ENCODE peak calls at places on chromosomes 16 and 17, in ten cellular contexts. One of them, this sample, is unnamed.

GRCh38 chr16:87326151-87326571 is 9.0 kb upstream of the C16orf95 start:
- DNase-seq in psoas muscle: peak; percentile 54
- DNase-seq in SJSA1: no peak
- DNase-seq in HCT116: no peak
- DNase-seq in tibial nerve: no peak
- DNase-seq in CD4-positive, CD25-positive, alpha-beta regulatory T cell: no peak
- DNase-seq in CD4-positive, alpha-beta memory T cell: no peak
- DNase-seq in fibroblast of lung: no peak
- DNase-seq in uterus: no peak
- DNase-seq in right atrium auricular region: no peak
- DNase-seq in this sample: no peak

GRCh38 chr16:50711862-50712567 is 18.6 kb downstream of the NOD2 start:
- DNase-seq in uterus: no peak
- DNase-seq in CD4-positive, alpha-beta memory T cell: no peak
- DNase-seq in tibial nerve: no peak
- DNase-seq in psoas muscle: peak; percentile 91
- DNase-seq in SJSA1: no peak
- DNase-seq in HCT116: no peak
- DNase-seq in CD4-positive, CD25-positive, alpha-beta regulatory T cell: no peak
- DNase-seq in fibroblast of lung: no peak
- DNase-seq in right atrium auricular region: no peak
- DNase-seq in this sample: no peak

GRCh38 chr17:78271419-78272160 is 40.2 kb downstream of the TMEM235 start:
- DNase-seq in fibroblast of lung: no peak
- DNase-seq in right atrium auricular region: no peak
- DNase-seq in HCT116: no peak
- DNase-seq in uterus: no peak
- DNase-seq in tibial nerve: no peak
- DNase-seq in SJSA1: peak; percentile 50
- DNase-seq in CD4-positive, alpha-beta memory T cell: no peak
- DNase-seq in CD4-positive, CD25-positive, alpha-beta regulatory T cell: no peak
- DNase-seq in psoas muscle: no peak
- DNase-seq in this sample: no peak

GRCh38 chr17:679491-679890 is 35.1 kb downstream of the VPS53 start:
- DNase-seq in CD4-positive, alpha-beta memory T cell: no peak
- DNase-seq in CD4-positive, CD25-positive, alpha-beta regulatory T cell: no peak
- DNase-seq in psoas muscle: no peak
- DNase-seq in SJSA1: no peak
- DNase-seq in fibroblast of lung: no peak
- DNase-seq in HCT116: no peak
- DNase-seq in right atrium auricular region: no peak
- DNase-seq in uterus: no peak
- DNase-seq in tibial nerve: no peak
- DNase-seq in this sample: no peak

GRCh38 chr16:84806256-84806889 is 13.4 kb upstream of the CRISPLD2 start:
- DNase-seq in SJSA1: peak; percentile 97
- DNase-seq in tibial nerve: no peak
- DNase-seq in fibroblast of lung: peak; percentile 91
- DNase-seq in psoas muscle: peak; percentile 77
- DNase-seq in CD4-positive, CD25-positive, alpha-beta regulatory T cell: peak; percentile 17
- DNase-seq in HCT116: no peak
- DNase-seq in uterus: no peak
- DNase-seq in right atrium auricular region: peak; percentile 78
- DNase-seq in CD4-positive, alpha-beta memory T cell: no peak
- DNase-seq in this sample: no peak

GRCh38 chr17:81453049-81453448 is 57.8 kb downstream of the BAHCC1 start:
- DNase-seq in CD4-positive, CD25-positive, alpha-beta regulatory T cell: no peak
- DNase-seq in tibial nerve: no peak
- DNase-seq in uterus: no peak
- DNase-seq in CD4-positive, alpha-beta memory T cell: no peak
- DNase-seq in psoas muscle: no peak
- DNase-seq in HCT116: no peak
- DNase-seq in fibroblast of lung: no peak
- DNase-seq in SJSA1: no peak
- DNase-seq in right atrium auricular region: no peak
- DNase-seq in this sample: no peak

GRCh38 chr17:39652635-39653315 is 12.4 kb upstream of the TCAP start:
- DNase-seq in SJSA1: no peak
- DNase-seq in CD4-positive, alpha-beta memory T cell: no peak
- DNase-seq in psoas muscle: no peak
- DNase-seq in uterus: no peak
- DNase-seq in right atrium auricular region: no peak
- DNase-seq in CD4-positive, CD25-positive, alpha-beta regulatory T cell: no peak
- DNase-seq in fibroblast of lung: no peak
- DNase-seq in tibial nerve: no peak
- DNase-seq in HCT116: no peak
- DNase-seq in this sample: no peak

GRCh38 chr16:11384184-11384955 is 39.1 kb downstream of the RMI2 start:
- DNase-seq in uterus: no peak
- DNase-seq in SJSA1: no peak
- DNase-seq in fibroblast of lung: no peak
- DNase-seq in right atrium auricular region: no peak
- DNase-seq in tibial nerve: no peak
- DNase-seq in CD4-positive, alpha-beta memory T cell: no peak
- DNase-seq in psoas muscle: no peak
- DNase-seq in HCT116: no peak
- DNase-seq in CD4-positive, CD25-positive, alpha-beta regulatory T cell: no peak
- DNase-seq in this sample: no peak

GRCh38 chr17:63361182-63361581 is 84.9 kb downstream of the CYB561 start:
- DNase-seq in HCT116: no peak
- DNase-seq in SJSA1: no peak
- DNase-seq in tibial nerve: no peak
- DNase-seq in fibroblast of lung: no peak
- DNase-seq in uterus: no peak
- DNase-seq in CD4-positive, alpha-beta memory T cell: no peak
- DNase-seq in right atrium auricular region: no peak
- DNase-seq in psoas muscle: no peak
- DNase-seq in CD4-positive, CD25-positive, alpha-beta regulatory T cell: no peak
- DNase-seq in this sample: no peak

GRCh38 chr17:59154335-59154720 is 658 bp downstream of the SKA2 start:
- DNase-seq in fibroblast of lung: peak; percentile 44
- DNase-seq in SJSA1: peak; percentile 69
- DNase-seq in HCT116: no peak
- DNase-seq in psoas muscle: peak; percentile 58
- DNase-seq in uterus: peak; percentile 31
- DNase-seq in CD4-positive, alpha-beta memory T cell: no peak
- DNase-seq in right atrium auricular region: peak; percentile 62
- DNase-seq in CD4-positive, CD25-positive, alpha-beta regulatory T cell: peak; percentile 62
- DNase-seq in tibial nerve: no peak
- DNase-seq in this sample: no peak

GRCh38 chr17:3891626-3892094 is 1.2 kb downstream of the CAMKK1 start:
- DNase-seq in fibroblast of lung: no peak
- DNase-seq in tibial nerve: no peak
- DNase-seq in SJSA1: no peak
- DNase-seq in HCT116: no peak
- DNase-seq in CD4-positive, CD25-positive, alpha-beta regulatory T cell: no peak
- DNase-seq in psoas muscle: no peak
- DNase-seq in right atrium auricular region: no peak
- DNase-seq in uterus: no peak
- DNase-seq in CD4-positive, alpha-beta memory T cell: no peak
- DNase-seq in this sample: no peak

GRCh38 chr17:50423553-50424159 is 2.4 kb upstream of the ACSF2 start:
- DNase-seq in uterus: peak; percentile 40
- DNase-seq in psoas muscle: no peak
- DNase-seq in SJSA1: peak; percentile 85
- DNase-seq in CD4-positive, CD25-positive, alpha-beta regulatory T cell: no peak
- DNase-seq in tibial nerve: no peak
- DNase-seq in HCT116: peak; percentile 77
- DNase-seq in fibroblast of lung: peak; percentile 94
- DNase-seq in CD4-positive, alpha-beta memory T cell: no peak
- DNase-seq in right atrium auricular region: peak; percentile 75
- DNase-seq in this sample: no peak

GRCh38 chr17:4807534-4808377 is 804 bp downstream of the PLD2 start:
- DNase-seq in fibroblast of lung: no peak
- DNase-seq in psoas muscle: peak; percentile 54
- DNase-seq in HCT116: no peak
- DNase-seq in CD4-positive, alpha-beta memory T cell: no peak
- DNase-seq in right atrium auricular region: no peak
- DNase-seq in uterus: no peak
- DNase-seq in tibial nerve: no peak
- DNase-seq in CD4-positive, CD25-positive, alpha-beta regulatory T cell: no peak
- DNase-seq in SJSA1: no peak
- DNase-seq in this sample: no peak

GRCh38 chr17:6413073-6413472 is 21.8 kb downstream of the AIPL1 start:
- DNase-seq in tibial nerve: no peak
- DNase-seq in right atrium auricular region: no peak
- DNase-seq in CD4-positive, alpha-beta memory T cell: no peak
- DNase-seq in psoas muscle: no peak
- DNase-seq in SJSA1: no peak
- DNase-seq in uterus: no peak
- DNase-seq in HCT116: peak; percentile 36
- DNase-seq in fibroblast of lung: peak; percentile 65
- DNase-seq in CD4-positive, CD25-positive, alpha-beta regulatory T cell: peak; percentile 36
- DNase-seq in this sample: no peak

DNA sequence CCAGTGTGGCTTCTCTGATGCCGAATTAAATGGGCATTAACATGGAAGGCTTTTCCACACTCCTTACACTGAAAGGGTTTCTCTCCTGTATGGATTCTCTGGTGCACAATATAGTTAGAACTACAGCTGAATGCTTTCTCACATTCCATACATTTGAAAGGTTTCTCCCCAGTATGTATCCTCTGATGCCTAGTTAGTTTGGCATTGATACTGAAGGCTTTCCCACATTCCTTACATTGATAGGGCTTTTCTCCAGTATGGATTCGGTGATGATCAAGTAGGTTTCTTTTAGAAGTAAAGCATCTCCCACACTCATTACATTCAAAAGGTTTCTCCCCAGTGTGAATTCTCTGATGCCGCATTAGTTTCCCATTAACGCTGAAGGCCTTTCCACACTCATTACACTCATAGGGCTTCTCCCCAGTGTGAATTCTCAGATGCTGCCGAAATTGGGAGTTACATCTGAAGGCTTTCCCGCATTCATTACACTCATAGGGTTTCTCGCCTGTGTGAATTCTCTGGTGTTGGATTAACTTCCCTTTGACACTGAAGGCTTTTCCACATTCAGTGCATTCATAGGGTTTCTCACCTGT is 6.5 kb upstream of the TLE7 start:
- DNase-seq in uterus: no peak
- DNase-seq in CD4-positive, alpha-beta memory T cell: no peak
- DNase-seq in fibroblast of lung: no peak
- DNase-seq in HCT116: no peak
- DNase-seq in SJSA1: no peak
- DNase-seq in tibial nerve: no peak
- DNase-seq in CD4-positive, CD25-positive, alpha-beta regulatory T cell: no peak
- DNase-seq in right atrium auricular region: no peak
- DNase-seq in psoas muscle: no peak
- DNase-seq in this sample: no peak
- H3K9me3 ChIP-seq in uterus: peaks cover 90% of the 10 kb centered on the region
- H3K9me3 ChIP-seq in CD4-positive, alpha-beta memory T cell: peaks cover 46% of the 10 kb centered on the region
- H3K9me3 ChIP-seq in fibroblast of lung: peaks cover 14% of the 10 kb centered on the region
- H3K9me3 ChIP-seq in HCT116: peaks cover 24% of the 10 kb centered on the region
- H3K9me3 ChIP-seq in SJSA1: peaks cover 58% of the 10 kb centered on the region
- H3K9me3 ChIP-seq in tibial nerve: peaks cover 76% of the 10 kb centered on the region
- H3K9me3 ChIP-seq in CD4-positive, CD25-positive, alpha-beta regulatory T cell: peaks cover 65% of the 10 kb centered on the region
- H3K9me3 ChIP-seq in right atrium auricular region: peaks cover 99% of the 10 kb centered on the region
- H3K9me3 ChIP-seq in psoas muscle: peaks cover 93% of the 10 kb centered on the region
- H3K9me3 ChIP-seq in this sample: peaks cover 26% of the 10 kb centered on the region

GRCh38 chr16:3295783-3296182 is 9.4 kb downstream of the TIGD7 start:
- DNase-seq in fibroblast of lung: no peak
- DNase-seq in CD4-positive, alpha-beta memory T cell: no peak
- DNase-seq in CD4-positive, CD25-positive, alpha-beta regulatory T cell: no peak
- DNase-seq in right atrium auricular region: no peak
- DNase-seq in psoas muscle: no peak
- DNase-seq in HCT116: no peak
- DNase-seq in SJSA1: no peak
- DNase-seq in uterus: no peak
- DNase-seq in tibial nerve: no peak
- DNase-seq in this sample: no peak
- H3K9me3 ChIP-seq in fibroblast of lung: peaks cover 10% of the 10 kb centered on the region
- H3K9me3 ChIP-seq in CD4-positive, alpha-beta memory T cell: peaks cover 64% of the 10 kb centered on the region
- H3K9me3 ChIP-seq in CD4-positive, CD25-positive, alpha-beta regulatory T cell: peaks cover 66% of the 10 kb centered on the region
- H3K9me3 ChIP-seq in right atrium auricular region: peaks cover 94% of the 10 kb centered on the region
- H3K9me3 ChIP-seq in psoas muscle: peaks cover 85% of the 10 kb centered on the region
- H3K9me3 ChIP-seq in HCT116: peaks cover 6% of the 10 kb centered on the region
- H3K9me3 ChIP-seq in SJSA1: peaks cover 42% of the 10 kb centered on the region
- H3K9me3 ChIP-seq in uterus: peaks cover 79% of the 10 kb centered on the region
- H3K9me3 ChIP-seq in tibial nerve: peaks cover 93% of the 10 kb centered on the region
- H3K9me3 ChIP-seq in this sample: peaks cover 14% of the 10 kb centered on the region

GRCh38 chr17:79374087-79374486 is 236.8 kb downstream of the RBFOX3 start:
- DNase-seq in fibroblast of lung: no peak
- DNase-seq in uterus: no peak
- DNase-seq in HCT116: no peak
- DNase-seq in CD4-positive, CD25-positive, alpha-beta regulatory T cell: no peak
- DNase-seq in tibial nerve: no peak
- DNase-seq in psoas muscle: no peak
- DNase-seq in CD4-positive, alpha-beta memory T cell: no peak
- DNase-seq in SJSA1: no peak
- DNase-seq in right atrium auricular region: no peak
- DNase-seq in this sample: no peak
- H3K9me3 ChIP-seq in fibroblast of lung: no peaks in the 10 kb centered on the region
- H3K9me3 ChIP-seq in uterus: no peaks in the 10 kb centered on the region
- H3K9me3 ChIP-seq in HCT116: no peaks in the 10 kb centered on the region
- H3K9me3 ChIP-seq in CD4-positive, CD25-positive, alpha-beta regulatory T cell: no peaks in the 10 kb centered on the region
- H3K9me3 ChIP-seq in tibial nerve: no peaks in the 10 kb centered on the region
- H3K9me3 ChIP-seq in psoas muscle: no peaks in the 10 kb centered on the region
- H3K9me3 ChIP-seq in CD4-positive, alpha-beta memory T cell: no peaks in the 10 kb centered on the region
- H3K9me3 ChIP-seq in SJSA1: no peaks in the 10 kb centered on the region
- H3K9me3 ChIP-seq in right atrium auricular region: no peaks in the 10 kb centered on the region
- H3K9me3 ChIP-seq in this sample: no peaks in the 10 kb centered on the region

DNA sequence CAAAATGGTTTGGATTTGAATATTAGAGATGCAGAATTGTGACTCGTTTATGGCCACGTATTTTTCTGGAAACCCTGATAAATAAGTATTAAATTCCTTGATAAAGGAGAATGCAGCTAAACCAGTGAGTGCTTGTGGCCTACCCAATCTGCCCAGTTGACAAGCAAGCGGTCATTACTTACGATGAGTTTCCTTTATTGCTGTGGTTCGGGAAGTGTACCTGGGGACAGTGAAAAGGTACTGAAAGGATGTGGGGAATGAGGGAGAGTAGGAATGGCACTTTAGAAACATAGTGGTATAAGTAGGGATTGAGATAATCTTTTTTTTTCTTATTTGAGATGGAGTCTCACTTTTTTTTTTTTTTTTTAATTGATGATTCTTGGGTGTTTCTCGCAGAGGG is 33.8 kb downstream of the RBBP6 start:
- DNase-seq in SJSA1: no peak
- DNase-seq in psoas muscle: no peak
- DNase-seq in tibial nerve: no peak
- DNase-seq in HCT116: no peak
- DNase-seq in right atrium auricular region: no peak
- DNase-seq in CD4-positive, alpha-beta memory T cell: no peak
- DNase-seq in uterus: no peak
- DNase-seq in fibroblast of lung: no peak
- DNase-seq in CD4-positive, CD25-positive, alpha-beta regulatory T cell: no peak
- DNase-seq in this sample: no peak
- H3K9me3 ChIP-seq in SJSA1: no peaks in the 10 kb centered on the region
- H3K9me3 ChIP-seq in psoas muscle: no peaks in the 10 kb centered on the region
- H3K9me3 ChIP-seq in tibial nerve: no peaks in the 10 kb centered on the region
- H3K9me3 ChIP-seq in HCT116: no peaks in the 10 kb centered on the region
- H3K9me3 ChIP-seq in right atrium auricular region: no peaks in the 10 kb centered on the region
- H3K9me3 ChIP-seq in CD4-positive, alpha-beta memory T cell: no peaks in the 10 kb centered on the region
- H3K9me3 ChIP-seq in uterus: no peaks in the 10 kb centered on the region
- H3K9me3 ChIP-seq in fibroblast of lung: no peaks in the 10 kb centered on the region
- H3K9me3 ChIP-seq in CD4-positive, CD25-positive, alpha-beta regulatory T cell: no peaks in the 10 kb centered on the region
- H3K9me3 ChIP-seq in this sample: peaks cover 9% of the 10 kb centered on the region

This sample was measured in T-helper 17 cell.